ENCODE peak calls at places on chromosomes 6 and 20, in six cellular contexts. V is HCT116, I is GM23338, K is HepG2, N is fibroblast of lung, W is mammary epithelial cell. U is an unnamed sample.

GRCh38 chr6:81396916-81397315 is 355.6 kb downstream of the TENT5A start:
- DNase-seq in V (no peak), I (no peak), K (no peak), N (no peak), W (no peak), U (no peak)

GRCh38 chr6:166580076-166581050 is 6.1 kb downstream of the RAMACL start:
- DNase-seq in V (no peak), I (no peak), K (no peak), N (peak; percentile 56), W (no peak), U (no peak)

GRCh38 chr6:43060755-43061633 is 1.6 kb downstream of the KLC4 start:
- DNase-seq in V (no peak), I (no peak), K (no peak), N (no peak), W (no peak), U (no peak)

GRCh38 chr6:56259682-56260081 is 12.3 kb upstream of the COL21A1 start:
- DNase-seq in V (no peak), I (no peak), K (no peak), N (peak; percentile 49), W (peak; percentile 41), U (no peak)

GRCh38 chr6:108937170-108937569 is 88.9 kb downstream of the ARMC2 start:
- DNase-seq in V (peak; percentile 15), I (no peak), K (no peak), N (no peak), W (peak; percentile 40), U (no peak)

GRCh38 chr6:112330071-112330876 is 16.9 kb upstream of the RFPL4B start:
- DNase-seq in V (no peak), I (no peak), K (no peak), N (peak; percentile 60), W (peak; percentile 62), U (no peak)

GRCh38 chr6:144683216-144684070 is 398.3 kb downstream of the UTRN start:
- DNase-seq in V (no peak), I (no peak), K (no peak), N (peak; percentile 11), W (no peak), U (no peak)

GRCh38 chr6:7647504-7647903 is 57.5 kb downstream of the SNRNP48 start:
- DNase-seq in V (no peak), I (no peak), K (no peak), N (no peak), W (no peak), U (peak; percentile 20)

GRCh38 chr20:35661013-35661412 is 3.7 kb downstream of the CPNE1 start:
- DNase-seq in V (peak; percentile 12), I (no peak), K (no peak), N (peak; percentile 59), W (peak; percentile 46), U (no peak)

GRCh38 chr20:57680131-57680716 is 29.6 kb downstream of the PMEPA1 start:
- DNase-seq in V (no peak), I (no peak), K (no peak), N (no peak), W (no peak), U (no peak)

GRCh38 chr6:36268478-36269248 is 1.2 kb upstream of the PNPLA1 start:
- DNase-seq in V (no peak), I (no peak), K (no peak), N (peak; percentile 33), W (no peak), U (no peak)

GRCh38 chr6:16380220-16380809 is 141.9 kb downstream of the GMPR start:
- DNase-seq in V (no peak), I (no peak), K (no peak), N (no peak), W (no peak), U (no peak)

GRCh38 chr20:58998656-58999055 is 8.4 kb downstream of the CTSZ start:
- DNase-seq in V (no peak), I (no peak), K (no peak), N (no peak), W (no peak), U (no peak)

GRCh38 chr6:153843420-153843819 is 195.6 kb upstream of the OPRM1 start:
- DNase-seq in V (no peak), I (no peak), K (no peak), N (no peak), W (no peak), U (no peak)

GRCh38 chr6:167893416-167893815 is 66.7 kb downstream of the AFDN start:
- DNase-seq in V (peak; percentile 10), I (peak; percentile 28), K (peak; percentile 6), N (peak; percentile 63), W (peak; percentile 91), U (no peak)

GRCh38 chr20:59598625-59599310 is 5.6 kb upstream of the PHACTR3 start:
- DNase-seq in V (peak; percentile 19), I (peak; percentile 66), K (peak; percentile 55), N (no peak), W (peak; percentile 8), U (peak; percentile 40)

GRCh38 chr6:82507112-82507511 is 143.5 kb downstream of the TPBG start:
- DNase-seq in V (no peak), I (no peak), K (no peak), N (peak; percentile 51), W (peak; percentile 8), U (no peak)

GRCh38 chr20:59743767-59744485 is 139.6 kb downstream of the PHACTR3 start:
- DNase-seq in V (peak; percentile 27), I (peak; percentile 56), K (no peak), N (no peak), W (no peak), U (peak; percentile 13)

GRCh38 chr6:105137388-105137787 is 42.4 kb downstream of the POPDC3 start:
- DNase-seq in V (no peak), I (peak; percentile 24), K (no peak), N (peak; percentile 17), W (peak; percentile 9), U (no peak)

GRCh38 chr6:154989457-154989856 is 5.7 kb upstream of the TIAM2 start:
- DNase-seq in V (no peak), I (peak; percentile 62), K (no peak), N (no peak), W (no peak), U (no peak)

GRCh38 chr6:20879526-20879925 is 345.3 kb downstream of the CDKAL1 start:
- DNase-seq in V (no peak), I (no peak), K (peak; percentile 37), N (no peak), W (no peak), U (no peak)

GRCh38 chr20:53072923-53073579 is 100.9 kb downstream of the TSHZ2 start:
- DNase-seq in V (no peak), I (no peak), K (no peak), N (no peak), W (no peak), U (no peak)

GRCh38 chr6:10425973-10426780 is 11.3 kb upstream of the TFAP2A start:
- DNase-seq in V (no peak), I (peak; percentile 72), K (peak; percentile 29), N (peak; percentile 34), W (peak; percentile 52), U (no peak)
- TF ChIP-seq EZH2 in V (no peak), I (peak; percentile 44), K (no peak), N (no peak), W (no peak), U (no peak)

DNA sequence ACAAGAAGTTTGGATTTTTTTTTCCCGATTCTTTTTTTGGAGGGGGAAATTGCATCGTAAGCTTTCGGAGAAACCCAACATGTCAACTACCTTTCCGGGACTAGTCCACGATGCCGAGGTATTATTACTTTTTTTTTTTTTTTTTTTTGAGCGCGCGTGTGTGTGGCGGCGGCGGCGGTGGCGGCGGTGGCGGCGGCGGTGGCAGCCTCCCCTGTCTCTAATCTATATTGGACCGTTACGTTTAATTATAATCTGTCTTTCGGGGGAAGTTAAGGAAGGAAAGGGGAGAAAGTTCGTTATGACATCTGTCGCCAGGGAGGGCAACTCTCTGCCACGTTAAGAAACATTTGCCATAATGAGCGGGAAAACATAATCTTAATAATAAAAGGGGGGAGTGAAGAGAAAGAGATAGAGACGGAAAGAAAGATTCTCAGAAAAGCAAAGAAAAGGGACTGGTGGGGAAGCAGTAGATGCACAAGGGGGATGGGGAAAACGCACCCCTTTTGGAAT is 706 bp downstream of the TFAP2D start:
- DNase-seq in V (no peak), I (no peak), K (no peak), N (no peak), W (no peak), U (no peak)
- TF ChIP-seq EZH2 in V (no peak), I (peak; percentile 87), K (no peak), N (no peak), W (no peak), U (no peak)

DNA sequence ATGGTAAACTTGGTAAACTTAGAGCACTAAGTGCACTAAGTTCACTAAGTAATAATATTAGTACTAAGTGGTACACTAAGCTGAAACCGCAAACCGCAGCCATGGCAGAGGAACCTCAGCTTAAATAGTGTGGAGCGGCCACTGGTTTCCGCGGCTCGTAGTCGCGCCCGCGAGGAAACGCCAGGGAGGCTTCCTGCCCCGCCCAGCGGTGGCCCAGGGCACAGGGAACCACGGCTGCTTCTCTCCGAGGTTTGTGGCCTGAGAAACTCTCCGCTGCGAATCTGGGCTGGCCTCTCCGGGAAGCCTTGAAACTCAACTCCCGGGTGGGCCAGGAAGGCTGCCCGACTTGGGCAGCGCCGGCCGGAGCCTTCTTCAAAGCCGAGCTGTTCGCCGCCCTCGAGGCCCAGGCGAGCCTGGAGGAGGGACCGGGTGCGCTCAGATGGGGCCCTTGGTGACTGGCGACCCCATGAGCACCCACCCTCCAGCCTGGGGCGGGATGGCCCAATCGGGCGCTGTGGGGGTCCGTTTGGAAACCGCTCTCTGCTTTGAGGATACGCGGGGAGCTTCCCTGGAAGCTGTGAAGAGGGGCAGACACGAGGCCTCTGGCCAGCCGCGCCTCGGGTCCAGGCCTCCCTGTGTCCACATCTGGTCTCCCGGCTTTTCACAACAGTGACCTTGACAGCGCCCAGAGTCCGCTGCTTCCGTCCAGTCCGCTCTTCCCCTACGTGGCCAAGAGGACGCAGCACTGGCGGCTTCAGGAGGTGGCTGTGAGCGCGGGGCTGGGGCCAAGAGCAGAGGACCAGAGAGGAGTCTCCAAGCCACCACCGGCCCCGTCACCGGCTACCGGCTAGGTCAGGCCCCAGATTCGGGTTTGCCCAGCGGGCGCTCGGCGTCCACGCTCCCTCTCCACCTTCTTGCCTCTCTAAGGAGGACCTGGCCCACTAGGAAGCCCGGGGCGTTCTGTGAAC is 25.4 kb upstream of the HLA-E start:
- DNase-seq in V (no peak), I (peak; percentile 53), K (peak; percentile 23), N (peak; percentile 54), W (peak; percentile 55), U (peak; percentile 76)
- TF ChIP-seq EZH2 in V (no peak), I (no peak), K (no peak), N (peak; percentile 88), W (no peak), U (no peak)

DNA sequence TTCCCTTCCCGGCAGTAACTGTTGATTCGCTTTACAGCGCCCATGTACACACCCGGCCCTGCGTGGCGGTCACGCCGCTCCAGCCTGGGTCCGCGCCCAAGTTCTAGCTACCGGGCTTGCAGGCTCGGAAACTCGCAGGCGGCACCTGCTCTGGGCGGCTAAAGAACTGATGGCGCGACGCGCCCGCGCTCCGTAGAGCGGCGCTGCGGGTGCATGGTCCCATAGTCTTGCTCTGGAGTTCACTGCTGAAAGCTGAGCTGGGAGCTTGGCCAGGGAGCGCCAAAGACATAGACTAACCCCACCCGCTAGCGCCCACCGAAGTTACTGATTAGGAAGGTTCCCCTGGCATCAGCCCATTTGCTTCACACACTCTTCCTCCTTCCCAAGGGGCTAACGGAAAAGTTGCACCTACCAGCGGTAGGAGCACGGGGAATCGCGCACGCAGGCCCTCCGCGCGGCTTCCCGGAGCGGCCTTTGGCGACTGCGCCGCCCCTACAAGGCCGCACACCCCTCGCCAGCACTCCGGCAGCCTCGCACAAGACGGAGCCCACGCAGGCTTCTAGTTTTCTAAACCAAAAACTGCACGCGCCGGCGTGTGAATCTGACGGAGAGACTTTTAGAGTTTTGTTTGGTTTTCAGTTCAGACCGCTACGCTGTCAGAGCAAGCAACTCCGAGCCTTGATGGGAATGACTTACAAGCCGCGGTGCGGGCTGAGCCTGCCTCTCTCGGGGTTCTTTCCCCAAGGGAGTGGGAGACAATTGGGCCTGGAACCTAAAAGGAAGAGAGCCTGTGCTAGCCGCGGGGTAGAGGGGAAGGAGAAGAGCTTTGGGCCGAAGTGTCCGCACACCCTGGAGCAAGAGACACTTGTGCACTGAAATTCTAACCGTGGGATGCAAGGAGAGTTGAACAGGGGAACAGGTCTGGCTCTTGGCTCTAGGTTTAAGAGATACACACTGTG is 994 bp upstream of the POU3F2 start:
- DNase-seq in V (no peak), I (peak; percentile 71), K (no peak), N (peak; percentile 62), W (no peak), U (no peak)
- TF ChIP-seq EZH2 in V (no peak), I (peak; percentile 95), K (peak; percentile 41), N (peak; percentile 41), W (peak; percentile 61), U (no peak)

U was measured in DND-41.